ENCODE peak calls at places on chromosomes 3 and 15, in ten cellular contexts. U is omental fat pad, Y is sigmoid colon, I is AG10803, D is vagina, S is hepatocyte, X is brain microvascular endothelial cell, R is HCT116, Z is lung, L is breast epithelium. K is an unnamed sample.

GRCh38 chr3:97961276-97961623 is 11.0 kb downstream of the RIOX2 start:
- DNase-seq in U (no peak), Y (no peak), I (no peak), D (no peak), S (no peak), X (no peak), R (no peak), Z (no peak), L (no peak), K (no peak)

GRCh38 chr3:115085197-115085865 is 61.8 kb downstream of the ZBTB20 start:
- DNase-seq in U (no peak), Y (no peak), I (peak; percentile 38), D (no peak), S (no peak), X (no peak), R (no peak), Z (no peak), L (no peak), K (no peak)

GRCh38 chr3:179769411-179770247 is 116.8 kb downstream of the USP13 start:
- DNase-seq in U (no peak), Y (no peak), I (no peak), D (no peak), S (no peak), X (no peak), R (no peak), Z (no peak), L (no peak), K (no peak)

GRCh38 chr3:28835751-28836150 is 445.1 kb upstream of the RBMS3 start:
- DNase-seq in U (no peak), Y (no peak), I (no peak), D (no peak), S (no peak), X (no peak), R (no peak), Z (no peak), L (peak; percentile 53), K (no peak)

GRCh38 chr3:123664771-123665170 is 79.9 kb upstream of the HACD2 start:
- DNase-seq in U (no peak), Y (no peak), I (no peak), D (no peak), S (no peak), X (no peak), R (no peak), Z (no peak), L (no peak), K (no peak)

GRCh38 chr3:9861626-9862130 is 17.9 kb upstream of the RPUSD3 start:
- DNase-seq in U (no peak), Y (no peak), I (no peak), D (no peak), S (no peak), X (no peak), R (no peak), Z (no peak), L (no peak), K (no peak)

GRCh38 chr3:71438004-71438685 is 145.4 kb downstream of the FOXP1 start:
- DNase-seq in U (no peak), Y (no peak), I (no peak), D (no peak), S (no peak), X (no peak), R (no peak), Z (no peak), L (no peak), K (no peak)

GRCh38 chr3:146503459-146504202 is 34.3 kb upstream of the PLSCR2 start:
- DNase-seq in U (no peak), Y (no peak), I (peak; percentile 94), D (no peak), S (peak; percentile 47), X (peak; percentile 97), R (peak; percentile 86), Z (no peak), L (no peak), K (no peak)

GRCh38 chr3:98986073-98986472 is 84.6 kb upstream of the DCBLD2 start:
- DNase-seq in U (no peak), Y (no peak), I (peak; percentile 89), D (no peak), S (peak; percentile 34), X (peak; percentile 91), R (peak; percentile 40), Z (no peak), L (no peak), K (no peak)

GRCh38 chr15:75661041-75661778 is 13.5 kb downstream of the SNX33 start:
- DNase-seq in U (no peak), Y (peak; percentile 97), I (peak; percentile 96), D (no peak), S (peak; percentile 92), X (peak; percentile 92), R (no peak), Z (peak; percentile 90), L (peak; percentile 84), K (peak; percentile 51)

GRCh38 chr15:33207646-33208045 is 13.1 kb upstream of the FMN1 start:
- DNase-seq in U (no peak), Y (no peak), I (no peak), D (no peak), S (no peak), X (no peak), R (no peak), Z (no peak), L (no peak), K (no peak)

GRCh38 chr15:40344631-40345120 is 3.9 kb upstream of the CCDC9B start:
- DNase-seq in U (no peak), Y (peak; percentile 83), I (peak; percentile 70), D (no peak), S (peak; percentile 76), X (peak; percentile 53), R (no peak), Z (peak; percentile 70), L (no peak), K (no peak)

GRCh38 chr15:41827880-41828746 is at the start of gene JMJD7:
- DNase-seq in U (peak; percentile 84), Y (peak; percentile 97), I (peak; percentile 80), D (peak; percentile 98), S (peak; percentile 97), X (peak; percentile 76), R (peak; percentile 51), Z (peak; percentile 96), L (peak; percentile 96), K (peak; percentile 96)

GRCh38 chr3:14425574-14426304 is 23.3 kb downstream of the SLC6A6 start:
- DNase-seq in U (no peak), Y (no peak), I (no peak), D (no peak), S (no peak), X (no peak), R (no peak), Z (no peak), L (no peak), K (no peak)

GRCh38 chr15:24039683-24040082 is 352.6 kb upstream of the NDN start:
- DNase-seq in U (no peak), Y (no peak), I (no peak), D (no peak), S (no peak), X (no peak), R (no peak), Z (no peak), L (no peak), K (no peak)
- TF ChIP-seq CTCF in U (no peak), Y (no peak), I (no peak), D (no peak), S (peak; percentile 27), X (no peak), R (no peak), Z (no peak), L (no peak), K (no peak)

DNA sequence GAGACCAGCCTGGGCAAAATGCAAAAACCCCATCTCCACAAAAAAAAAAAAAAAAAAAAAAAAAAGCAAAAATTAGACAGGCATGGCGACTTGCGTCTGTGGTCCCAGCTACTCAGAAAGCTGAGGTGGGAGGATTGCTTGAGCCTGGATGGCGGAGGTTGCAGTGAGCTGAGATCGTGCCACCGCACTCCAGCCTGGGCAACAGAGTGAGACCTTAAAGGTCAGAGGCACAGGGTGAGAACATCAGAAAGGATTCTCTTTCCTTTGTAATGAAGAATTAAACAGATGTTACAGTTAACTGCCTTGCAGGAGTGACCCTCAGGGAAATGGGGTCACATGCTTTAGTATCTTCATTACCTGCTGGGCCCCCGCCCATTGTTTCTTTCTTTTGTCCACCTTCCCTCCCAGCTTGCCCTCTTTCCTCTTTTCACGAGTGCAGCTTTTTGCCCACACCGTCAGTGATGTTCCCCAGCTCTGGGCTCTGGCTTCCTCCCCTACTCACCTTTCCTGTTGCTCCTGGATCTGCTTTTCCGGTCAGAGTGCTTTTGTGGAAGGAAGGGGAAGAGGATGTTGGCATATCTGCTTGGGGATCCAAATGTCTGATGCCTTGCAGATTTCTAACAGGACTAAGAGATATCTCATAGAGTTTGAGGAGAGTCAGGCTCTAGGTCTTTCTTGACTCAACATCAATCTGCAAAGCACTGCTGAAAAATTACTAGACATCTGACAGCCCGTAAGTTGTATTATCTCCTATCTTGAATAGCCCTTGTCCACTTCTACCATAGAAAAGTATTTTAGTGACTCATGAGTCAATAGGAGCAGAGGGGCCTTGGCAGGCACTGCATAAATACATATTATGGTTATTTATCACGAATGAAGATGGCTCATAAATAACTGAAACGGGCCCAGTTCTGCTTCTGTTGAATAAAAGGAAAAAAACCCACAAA is 35.6 kb upstream of the NDUFB4 start:
- DNase-seq in U (no peak), Y (no peak), I (no peak), D (no peak), S (no peak), X (no peak), R (no peak), Z (no peak), L (no peak), K (no peak)
- TF ChIP-seq CTCF in U (no peak), Y (no peak), I (no peak), D (no peak), S (no peak), X (no peak), R (no peak), Z (no peak), L (no peak), K (no peak)

GRCh38 chr3:132183811-132184210 is 133.4 kb upstream of the ACP3 start:
- DNase-seq in U (no peak), Y (no peak), I (no peak), D (no peak), S (no peak), X (no peak), R (no peak), Z (no peak), L (no peak), K (no peak)

GRCh38 chr3:132174500-132174899 is 139.7 kb upstream of the CPNE4 start:
- DNase-seq in U (no peak), Y (no peak), I (peak; percentile 23), D (no peak), S (no peak), X (no peak), R (no peak), Z (no peak), L (no peak), K (no peak)

GRCh38 chr3:132180337-132180791 is 136.8 kb upstream of the ACP3 start:
- DNase-seq in U (no peak), Y (no peak), I (peak; percentile 65), D (no peak), S (peak; percentile 75), X (peak; percentile 38), R (peak; percentile 34), Z (no peak), L (no peak), K (no peak)
- TF ChIP-seq CTCF in U (no peak), Y (no peak), I (peak; percentile 74), D (no peak), S (peak; percentile 57), X (peak; percentile 55), R (peak; percentile 66), Z (no peak), L (peak; percentile 35), K (no peak)

DNA sequence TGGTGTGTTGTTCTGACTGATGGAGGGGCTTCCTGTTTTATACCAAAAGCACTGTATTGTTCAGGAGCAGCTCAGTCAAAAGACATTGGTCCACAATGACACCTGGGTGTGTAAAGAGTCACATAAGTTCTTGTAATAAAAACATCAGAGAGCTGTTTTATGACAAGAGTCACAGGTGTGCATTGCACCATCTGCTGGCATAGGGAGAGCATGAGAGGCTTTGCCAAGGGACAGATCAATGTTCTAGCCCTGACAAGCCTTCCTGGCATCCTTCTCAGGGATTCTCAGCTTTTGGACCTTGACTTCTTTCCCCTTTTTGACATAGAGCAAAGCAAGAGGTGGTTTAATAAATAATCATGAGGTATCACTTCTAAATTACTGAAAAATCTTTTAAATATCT is 20.5 kb downstream of the ARPP21 start:
- DNase-seq in U (no peak), Y (no peak), I (no peak), D (no peak), S (peak; percentile 56), X (no peak), R (no peak), Z (no peak), L (no peak), K (no peak)
- TF ChIP-seq CTCF in U (no peak), Y (no peak), I (no peak), D (no peak), S (peak; percentile 44), X (peak; percentile 54), R (no peak), Z (no peak), L (no peak), K (no peak)